ENCODE peak calls at places on chromosomes 16 and 17, in eight cellular contexts. One of them, this sample, is unnamed.

GRCh38 chr17:77505460-77505769 is 364.6 kb downstream of the SEC14L1 start:
- DNase-seq in AG10803: no peak
- DNase-seq in transverse colon: no peak
- DNase-seq in NB4: no peak
- DNase-seq in astrocyte of the spinal cord: no peak
- DNase-seq in upper lobe of left lung: no peak
- DNase-seq in PC-9: no peak
- DNase-seq in ascending aorta: no peak
- DNase-seq in this sample: no peak

GRCh38 chr16:12874135-12874534 is 27.3 kb upstream of the SHISA9 start:
- DNase-seq in AG10803: peak
- DNase-seq in transverse colon: no peak
- DNase-seq in NB4: no peak
- DNase-seq in astrocyte of the spinal cord: peak
- DNase-seq in upper lobe of left lung: no peak
- DNase-seq in PC-9: peak
- DNase-seq in ascending aorta: no peak
- DNase-seq in this sample: peak

GRCh38 chr17:43028221-43028861 is 3.3 kb downstream of the RND2 start:
- DNase-seq in AG10803: no peak
- DNase-seq in transverse colon: no peak
- DNase-seq in NB4: no peak
- DNase-seq in astrocyte of the spinal cord: no peak
- DNase-seq in upper lobe of left lung: no peak
- DNase-seq in PC-9: no peak
- DNase-seq in ascending aorta: no peak
- DNase-seq in this sample: no peak

GRCh38 chr17:64252831-64253230 is 10.2 kb downstream of the TEX2 start:
- DNase-seq in AG10803: no peak
- DNase-seq in transverse colon: no peak
- DNase-seq in NB4: no peak
- DNase-seq in astrocyte of the spinal cord: no peak
- DNase-seq in upper lobe of left lung: no peak
- DNase-seq in PC-9: no peak
- DNase-seq in ascending aorta: no peak
- DNase-seq in this sample: no peak

GRCh38 chr16:81448154-81449131 is 3.8 kb downstream of the CMIP start:
- DNase-seq in AG10803: no peak
- DNase-seq in transverse colon: peak
- DNase-seq in NB4: peak
- DNase-seq in astrocyte of the spinal cord: no peak
- DNase-seq in upper lobe of left lung: no peak
- DNase-seq in PC-9: peak
- DNase-seq in ascending aorta: no peak
- DNase-seq in this sample: no peak

GRCh38 chr17:8753976-8754440 is 4.3 kb downstream of the SPDYE4 start:
- DNase-seq in AG10803: peak
- DNase-seq in transverse colon: no peak
- DNase-seq in NB4: peak
- DNase-seq in astrocyte of the spinal cord: peak
- DNase-seq in upper lobe of left lung: no peak
- DNase-seq in PC-9: no peak
- DNase-seq in ascending aorta: no peak
- DNase-seq in this sample: peak

GRCh38 chr16:17784073-17784472 is 313.3 kb upstream of the XYLT1 start:
- DNase-seq in AG10803: peak
- DNase-seq in transverse colon: no peak
- DNase-seq in NB4: peak
- DNase-seq in astrocyte of the spinal cord: peak
- DNase-seq in upper lobe of left lung: no peak
- DNase-seq in PC-9: no peak
- DNase-seq in ascending aorta: no peak
- DNase-seq in this sample: peak

GRCh38 chr16:4021070-4021779 is 95.0 kb downstream of the ADCY9 start:
- DNase-seq in AG10803: no peak
- DNase-seq in transverse colon: peak
- DNase-seq in NB4: no peak
- DNase-seq in astrocyte of the spinal cord: no peak
- DNase-seq in upper lobe of left lung: peak
- DNase-seq in PC-9: peak
- DNase-seq in ascending aorta: no peak
- DNase-seq in this sample: peak

GRCh38 chr16:61595605-61596004 is 440.6 kb downstream of the CDH8 start:
- DNase-seq in AG10803: no peak
- DNase-seq in transverse colon: no peak
- DNase-seq in NB4: no peak
- DNase-seq in astrocyte of the spinal cord: no peak
- DNase-seq in upper lobe of left lung: no peak
- DNase-seq in PC-9: no peak
- DNase-seq in ascending aorta: no peak
- DNase-seq in this sample: no peak

GRCh38 chr17:42675984-42676423 is 790 bp downstream of the PLEKHH3 start:
- DNase-seq in AG10803: peak
- DNase-seq in transverse colon: peak
- DNase-seq in NB4: no peak
- DNase-seq in astrocyte of the spinal cord: peak
- DNase-seq in upper lobe of left lung: no peak
- DNase-seq in PC-9: peak
- DNase-seq in ascending aorta: no peak
- DNase-seq in this sample: peak

GRCh38 chr17:2421315-2422147 is 20.7 kb upstream of the MNT start:
- DNase-seq in AG10803: no peak
- DNase-seq in transverse colon: no peak
- DNase-seq in NB4: no peak
- DNase-seq in astrocyte of the spinal cord: no peak
- DNase-seq in upper lobe of left lung: no peak
- DNase-seq in PC-9: peak
- DNase-seq in ascending aorta: no peak
- DNase-seq in this sample: no peak

GRCh38 chr17:45019177-45019711 is 32.2 kb downstream of the DCAKD start:
- DNase-seq in AG10803: peak
- DNase-seq in transverse colon: peak
- DNase-seq in NB4: peak
- DNase-seq in astrocyte of the spinal cord: no peak
- DNase-seq in upper lobe of left lung: peak
- DNase-seq in PC-9: peak
- DNase-seq in ascending aorta: no peak
- DNase-seq in this sample: peak

GRCh38 chr17:17152385-17152784 is 53.7 kb downstream of the PLD6 start:
- DNase-seq in AG10803: peak
- DNase-seq in transverse colon: no peak
- DNase-seq in NB4: no peak
- DNase-seq in astrocyte of the spinal cord: no peak
- DNase-seq in upper lobe of left lung: no peak
- DNase-seq in PC-9: peak
- DNase-seq in ascending aorta: no peak
- DNase-seq in this sample: no peak

GRCh38 chr16:81531415-81531814 is 86.8 kb downstream of the CMIP start:
- DNase-seq in AG10803: no peak
- DNase-seq in transverse colon: peak
- DNase-seq in NB4: no peak
- DNase-seq in astrocyte of the spinal cord: no peak
- DNase-seq in upper lobe of left lung: peak
- DNase-seq in PC-9: peak
- DNase-seq in ascending aorta: no peak
- DNase-seq in this sample: no peak

GRCh38 chr17:50893183-50893993 is 27.2 kb upstream of the TOB1 start:
- DNase-seq in AG10803: peak
- DNase-seq in transverse colon: peak
- DNase-seq in NB4: no peak
- DNase-seq in astrocyte of the spinal cord: peak
- DNase-seq in upper lobe of left lung: no peak
- DNase-seq in PC-9: no peak
- DNase-seq in ascending aorta: no peak
- DNase-seq in this sample: no peak

GRCh38 chr17:72523491-72523890 is 402.7 kb downstream of the SOX9 start:
- DNase-seq in AG10803: no peak
- DNase-seq in transverse colon: no peak
- DNase-seq in NB4: no peak
- DNase-seq in astrocyte of the spinal cord: no peak
- DNase-seq in upper lobe of left lung: no peak
- DNase-seq in PC-9: no peak
- DNase-seq in ascending aorta: no peak
- DNase-seq in this sample: peak

GRCh38 chr17:41814195-41814594 is 1.4 kb downstream of the FKBP10 start:
- DNase-seq in AG10803: no peak
- DNase-seq in transverse colon: no peak
- DNase-seq in NB4: no peak
- DNase-seq in astrocyte of the spinal cord: no peak
- DNase-seq in upper lobe of left lung: no peak
- DNase-seq in PC-9: no peak
- DNase-seq in ascending aorta: no peak
- DNase-seq in this sample: peak

GRCh38 chr17:73901661-73902415 is 257.6 kb upstream of the SDK2 start:
- DNase-seq in AG10803: no peak
- DNase-seq in transverse colon: peak
- DNase-seq in NB4: peak
- DNase-seq in astrocyte of the spinal cord: no peak
- DNase-seq in upper lobe of left lung: peak
- DNase-seq in PC-9: no peak
- DNase-seq in ascending aorta: no peak
- DNase-seq in this sample: no peak

GRCh38 chr17:7136266-7136877 is 21.8 kb upstream of the ASGR2 start:
- DNase-seq in AG10803: peak
- DNase-seq in transverse colon: peak
- DNase-seq in NB4: peak
- DNase-seq in astrocyte of the spinal cord: peak
- DNase-seq in upper lobe of left lung: peak
- DNase-seq in PC-9: peak
- DNase-seq in ascending aorta: no peak
- DNase-seq in this sample: peak

GRCh38 chr17:52011070-52011469 is 147.4 kb downstream of the CA10 start:
- DNase-seq in AG10803: no peak
- DNase-seq in transverse colon: no peak
- DNase-seq in NB4: no peak
- DNase-seq in astrocyte of the spinal cord: no peak
- DNase-seq in upper lobe of left lung: no peak
- DNase-seq in PC-9: no peak
- DNase-seq in ascending aorta: no peak
- DNase-seq in this sample: no peak
- H3K4me3 ChIP-seq in AG10803: no peak
- H3K4me3 ChIP-seq in transverse colon: no peak
- H3K4me3 ChIP-seq in NB4: no peak
- H3K4me3 ChIP-seq in astrocyte of the spinal cord: no peak
- H3K4me3 ChIP-seq in upper lobe of left lung: no peak
- H3K4me3 ChIP-seq in PC-9: no peak
- H3K4me3 ChIP-seq in ascending aorta: no peak
- H3K4me3 ChIP-seq in this sample: no peak

GRCh38 chr17:80544655-80545498 is at the start of gene RPTOR:
- DNase-seq in AG10803: peak
- DNase-seq in transverse colon: peak
- DNase-seq in NB4: peak
- DNase-seq in astrocyte of the spinal cord: peak
- DNase-seq in upper lobe of left lung: peak
- DNase-seq in PC-9: peak
- DNase-seq in ascending aorta: peak
- DNase-seq in this sample: peak
- TF ChIP-seq CTCF in AG10803: no peak
- TF ChIP-seq CTCF in transverse colon: no peak
- TF ChIP-seq CTCF in NB4: no peak
- TF ChIP-seq CTCF in astrocyte of the spinal cord: no peak
- TF ChIP-seq CTCF in upper lobe of left lung: no peak
- TF ChIP-seq CTCF in PC-9: no peak
- TF ChIP-seq CTCF in ascending aorta: no peak
- TF ChIP-seq CTCF in this sample: no peak

GRCh38 chr17:78923660-78924453 is 1.3 kb downstream of the TIMP2 start:
- DNase-seq in AG10803: no peak
- DNase-seq in transverse colon: peak
- DNase-seq in NB4: peak
- DNase-seq in astrocyte of the spinal cord: no peak
- DNase-seq in upper lobe of left lung: peak
- DNase-seq in PC-9: peak
- DNase-seq in ascending aorta: no peak
- DNase-seq in this sample: no peak

GRCh38 chr17:78924481-78925151 is 571 bp downstream of the TIMP2 start:
- DNase-seq in AG10803: peak
- DNase-seq in transverse colon: no peak
- DNase-seq in NB4: peak
- DNase-seq in astrocyte of the spinal cord: no peak
- DNase-seq in upper lobe of left lung: no peak
- DNase-seq in PC-9: peak
- DNase-seq in ascending aorta: no peak
- DNase-seq in this sample: peak

GRCh38 chr17:78922876-78923498 is 2.2 kb downstream of the TIMP2 start:
- DNase-seq in AG10803: no peak
- DNase-seq in transverse colon: no peak
- DNase-seq in NB4: peak
- DNase-seq in astrocyte of the spinal cord: no peak
- DNase-seq in upper lobe of left lung: no peak
- DNase-seq in PC-9: no peak
- DNase-seq in ascending aorta: no peak
- DNase-seq in this sample: no peak

GRCh38 chr17:78925234-78925633 is at the start of gene TIMP2:
- DNase-seq in AG10803: peak
- DNase-seq in transverse colon: peak
- DNase-seq in NB4: peak
- DNase-seq in astrocyte of the spinal cord: peak
- DNase-seq in upper lobe of left lung: peak
- DNase-seq in PC-9: peak
- DNase-seq in ascending aorta: peak
- DNase-seq in this sample: peak

GRCh38 chr17:78925662-78926555 is 722 bp upstream of the TIMP2 start:
- DNase-seq in AG10803: peak
- DNase-seq in transverse colon: peak
- DNase-seq in NB4: peak
- DNase-seq in astrocyte of the spinal cord: peak
- DNase-seq in upper lobe of left lung: peak
- DNase-seq in PC-9: no peak
- DNase-seq in ascending aorta: peak
- DNase-seq in this sample: peak
- H3K4me3 ChIP-seq in AG10803: peak
- H3K4me3 ChIP-seq in transverse colon: peak
- H3K4me3 ChIP-seq in NB4: peak
- H3K4me3 ChIP-seq in astrocyte of the spinal cord: peak
- H3K4me3 ChIP-seq in upper lobe of left lung: peak
- H3K4me3 ChIP-seq in PC-9: peak
- H3K4me3 ChIP-seq in ascending aorta: peak
- H3K4me3 ChIP-seq in this sample: peak

DNA sequence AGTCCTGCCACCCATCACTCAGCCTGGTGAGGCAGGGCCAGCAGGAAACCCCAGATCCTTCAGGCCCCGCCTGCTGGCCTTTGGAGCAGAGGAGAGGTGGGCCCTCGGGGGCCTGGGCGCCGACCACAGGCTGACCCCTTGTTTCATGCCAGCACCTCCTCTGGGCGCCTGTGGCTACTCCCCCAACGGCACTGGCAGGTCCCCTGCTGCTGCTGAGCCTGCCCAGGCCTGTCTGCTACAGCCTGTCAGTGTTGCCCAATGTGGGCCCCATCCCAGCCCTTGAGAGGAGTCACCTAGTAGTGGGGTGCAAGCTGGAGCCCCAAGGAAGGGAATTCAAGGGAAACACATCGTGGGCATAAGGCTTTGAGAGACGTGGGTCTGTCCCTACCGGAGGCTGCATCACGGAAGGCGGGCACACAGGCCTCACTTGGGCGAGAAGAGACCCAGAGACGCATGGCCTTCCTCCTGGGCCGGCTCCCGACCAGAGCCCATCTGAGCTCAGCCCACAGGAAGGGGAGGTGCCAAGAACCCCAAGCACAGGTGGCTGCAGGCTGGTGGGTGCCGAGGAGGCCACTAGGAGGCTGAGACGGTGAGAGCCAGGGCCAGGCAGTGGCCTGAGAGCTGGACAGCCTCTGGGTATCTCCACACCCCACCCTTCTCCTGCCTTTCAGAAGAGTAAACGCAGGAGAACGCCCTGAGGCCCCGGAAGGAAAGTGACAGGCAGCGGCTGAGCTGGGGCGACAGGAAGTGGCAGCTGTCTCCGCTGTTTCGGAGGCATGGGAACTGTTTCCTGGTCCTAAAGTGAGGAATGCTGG is 8.1 kb upstream of the FASN start:
- DNase-seq in AG10803: peak
- DNase-seq in transverse colon: peak
- DNase-seq in NB4: peak
- DNase-seq in astrocyte of the spinal cord: peak
- DNase-seq in upper lobe of left lung: peak
- DNase-seq in PC-9: peak
- DNase-seq in ascending aorta: no peak
- DNase-seq in this sample: no peak
- TF ChIP-seq CTCF in AG10803: peak
- TF ChIP-seq CTCF in transverse colon: peak
- TF ChIP-seq CTCF in NB4: peak
- TF ChIP-seq CTCF in astrocyte of the spinal cord: peak
- TF ChIP-seq CTCF in upper lobe of left lung: peak
- TF ChIP-seq CTCF in PC-9: peak
- TF ChIP-seq CTCF in ascending aorta: no peak
- TF ChIP-seq CTCF in this sample: peak

This sample was measured in fibroblast of the aortic adventitia.